ENCODE peak calls at places on chromosome X, in seven cellular contexts. X is fibroblast of lung, D is MCF 10A, U is endothelial cell, Q is nephron progenitor cell, R is BE2C, V is prostate gland. F is an unnamed sample.

GRCh38 chrX:17022205-17022604 is 75.7 kb downstream of the REPS2 start:
- DNase-seq in X (peak; percentile 87), D (peak; percentile 63), U (no peak), Q (no peak), R (no peak), V (no peak), F (peak; percentile 15)

GRCh38 chrX:40145001-40145631 is 47.4 kb upstream of the BCOR start:
- DNase-seq in X (no peak), D (no peak), U (no peak), Q (no peak), R (no peak), V (no peak), F (peak; percentile 1)

GRCh38 chrX:153763298-153763932 is 634 bp upstream of the PLXNB3 start:
- DNase-seq in X (no peak), D (no peak), U (no peak), Q (no peak), R (no peak), V (no peak), F (no peak)

GRCh38 chrX:25523574-25523973 is 507.8 kb upstream of the ARX start:
- DNase-seq in X (peak; percentile 4), D (peak; percentile 51), U (peak; percentile 40), Q (peak; percentile 36), R (peak; percentile 24), V (peak; percentile 3), F (no peak)

GRCh38 chrX:137565921-137566745 is at the start of gene ZIC3:
- DNase-seq in X (peak; percentile 24), D (no peak), U (peak; percentile 72), Q (peak; percentile 80), R (no peak), V (peak; percentile 19), F (no peak)

GRCh38 chrX:81489987-81490386 is 288.1 kb downstream of the SH3BGRL start:
- DNase-seq in X (no peak), D (peak; percentile 34), U (no peak), Q (no peak), R (no peak), V (no peak), F (no peak)

GRCh38 chrX:153434801-153435200 is 11.1 kb downstream of the TREX2 start:
- DNase-seq in X (no peak), D (no peak), U (no peak), Q (no peak), R (no peak), V (no peak), F (no peak)

GRCh38 chrX:20515841-20516461 is 249.2 kb upstream of the RPS6KA3 start:
- DNase-seq in X (peak; percentile 96), D (peak; percentile 80), U (no peak), Q (no peak), R (no peak), V (peak; percentile 4), F (peak; percentile 83)

GRCh38 chrX:50629774-50630173 is 159.1 kb upstream of the DGKK start:
- DNase-seq in X (no peak), D (no peak), U (no peak), Q (no peak), R (no peak), V (no peak), F (no peak)

GRCh38 chrX:68084765-68085164 is 348.5 kb downstream of the OPHN1 start:
- DNase-seq in X (peak; percentile 43), D (peak; percentile 27), U (no peak), Q (no peak), R (no peak), V (no peak), F (no peak)

GRCh38 chrX:11064276-11064675 is 46.9 kb upstream of the HCCS start:
- DNase-seq in X (no peak), D (no peak), U (no peak), Q (no peak), R (no peak), V (no peak), F (no peak)

GRCh38 chrX:30712214-30712613 is 59.0 kb downstream of the GK start:
- DNase-seq in X (no peak), D (no peak), U (no peak), Q (no peak), R (no peak), V (no peak), F (no peak)

GRCh38 chrX:31058284-31058683 is 13.6 kb downstream of the FTHL17 start:
- DNase-seq in X (no peak), D (no peak), U (no peak), Q (no peak), R (no peak), V (no peak), F (no peak)

GRCh38 chrX:119228506-119229290 is 7.4 kb upstream of the PGRMC1 start:
- DNase-seq in X (peak; percentile 92), D (peak; percentile 78), U (no peak), Q (no peak), R (no peak), V (no peak), F (peak; percentile 85)

GRCh38 chrX:71998836-71999509 is 88.3 kb downstream of the NHSL2 start:
- DNase-seq in X (no peak), D (peak; percentile 55), U (peak; percentile 11), Q (peak; percentile 25), R (peak; percentile 36), V (no peak), F (peak; percentile 8)

GRCh38 chrX:55490974-55491373 is 1.3 kb upstream of the USP51 start:
- DNase-seq in X (no peak), D (no peak), U (no peak), Q (no peak), R (no peak), V (no peak), F (no peak)

GRCh38 chrX:97984641-97985040 is 1100.9 kb downstream of the RPA4 start:
- DNase-seq in X (peak; percentile 65), D (peak; percentile 16), U (no peak), Q (no peak), R (no peak), V (no peak), F (peak; percentile 24)

GRCh38 chrX:57573754-57574153 is 18.1 kb upstream of the ZXDB start:
- DNase-seq in X (no peak), D (peak; percentile 38), U (peak; percentile 9), Q (peak; percentile 4), R (peak; percentile 11), V (no peak), F (no peak)

GRCh38 chrX:153382563-153383482 is 18.3 kb downstream of the PNMA6E start:
- DNase-seq in X (no peak), D (no peak), U (no peak), Q (no peak), R (no peak), V (no peak), F (no peak)

GRCh38 chrX:130170752-130171445 is 863 bp upstream of the RAB33A start:
- DNase-seq in X (peak; percentile 8), D (no peak), U (peak; percentile 19), Q (peak; percentile 30), R (peak; percentile 87), V (no peak), F (no peak)

GRCh38 chrX:81120936-81121351 is 80.8 kb downstream of the HMGN5 start:
- DNase-seq in X (peak; percentile 49), D (peak; percentile 79), U (peak; percentile 34), Q (peak; percentile 47), R (peak; percentile 38), V (peak; percentile 16), F (peak; percentile 36)

GRCh38 chrX:31353095-31353494 is 281.3 kb upstream of the FTHL17 start:
- DNase-seq in X (peak; percentile 76), D (peak; percentile 84), U (no peak), Q (no peak), R (no peak), V (no peak), F (peak; percentile 69)

GRCh38 chrX:101108293-101108692 is 10.3 kb downstream of the CENPI start:
- DNase-seq in X (peak; percentile 43), D (peak; percentile 7), U (no peak), Q (no peak), R (no peak), V (no peak), F (peak; percentile 62)

GRCh38 chrX:33126469-33126868 is 84.9 kb downstream of the DMD start:
- DNase-seq in X (no peak), D (no peak), U (no peak), Q (no peak), R (no peak), V (no peak), F (no peak)

GRCh38 chrX:123909498-123909897 is 49.6 kb downstream of the XIAP start:
- DNase-seq in X (no peak), D (no peak), U (no peak), Q (no peak), R (no peak), V (no peak), F (no peak)

DNA sequence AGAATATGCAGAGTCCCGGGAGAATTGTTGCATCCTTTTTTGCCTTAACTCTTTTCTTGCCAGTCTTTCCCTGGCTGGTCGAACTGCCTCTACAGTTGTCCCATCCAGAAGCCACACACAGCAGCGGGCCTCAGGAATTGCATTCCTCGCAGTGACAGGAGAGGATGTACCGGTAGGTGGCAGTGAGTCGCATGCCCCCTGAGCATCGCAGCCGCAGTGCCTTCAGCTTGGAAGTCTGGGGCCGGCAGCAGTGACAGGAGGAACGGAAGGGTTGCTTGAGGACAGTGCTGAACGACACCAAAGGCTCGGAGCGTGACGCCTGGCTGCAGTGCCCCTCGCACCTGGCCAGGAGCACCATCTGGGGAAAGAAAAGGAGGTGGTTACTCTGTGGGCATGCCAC is 23.5 kb downstream of the NDP start:
- DNase-seq in X (no peak), D (no peak), U (peak; percentile 32), Q (peak; percentile 59), R (peak; percentile 70), V (no peak), F (no peak)
- TF ChIP-seq CTCF in X (no peak), D (no peak), U (no peak), Q (peak; percentile 45), R (peak; percentile 74), V (no peak), F (peak; percentile 49)

DNA sequence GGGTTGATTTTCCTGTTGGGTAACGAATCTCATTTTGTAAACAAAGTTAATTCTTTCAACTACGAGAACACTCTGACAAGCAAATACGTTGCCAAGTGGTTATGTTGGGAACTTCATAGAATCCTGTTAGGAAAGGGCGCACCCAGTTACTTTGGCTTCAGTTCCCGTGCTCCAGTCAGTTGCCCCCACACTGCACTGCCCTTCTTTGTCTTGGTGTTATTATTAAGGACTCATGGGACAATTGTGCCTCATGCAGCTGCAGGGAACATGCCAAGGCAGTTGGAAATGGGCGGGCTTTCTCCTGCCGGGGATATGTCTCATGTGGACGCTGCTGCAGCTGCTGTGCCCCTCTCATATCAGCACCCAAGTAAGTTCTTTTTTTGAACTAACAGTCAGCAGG is 28.9 kb downstream of the OFD1 start:
- DNase-seq in X (no peak), D (no peak), U (no peak), Q (no peak), R (no peak), V (peak; percentile 55), F (no peak)
- TF ChIP-seq CTCF in X (no peak), D (no peak), U (no peak), Q (no peak), R (no peak), V (no peak), F (no peak)

GRCh38 chrX:49106930-49107329 is 16.6 kb downstream of the GPKOW start:
- DNase-seq in X (peak; percentile 42), D (peak; percentile 40), U (peak; percentile 7), Q (peak; percentile 25), R (peak; percentile 31), V (no peak), F (peak; percentile 52)
- TF ChIP-seq CTCF in X (peak; percentile 30), D (peak; percentile 28), U (no peak), Q (peak; percentile 30), R (peak; percentile 62), V (no peak), F (peak; percentile 70)

DNA sequence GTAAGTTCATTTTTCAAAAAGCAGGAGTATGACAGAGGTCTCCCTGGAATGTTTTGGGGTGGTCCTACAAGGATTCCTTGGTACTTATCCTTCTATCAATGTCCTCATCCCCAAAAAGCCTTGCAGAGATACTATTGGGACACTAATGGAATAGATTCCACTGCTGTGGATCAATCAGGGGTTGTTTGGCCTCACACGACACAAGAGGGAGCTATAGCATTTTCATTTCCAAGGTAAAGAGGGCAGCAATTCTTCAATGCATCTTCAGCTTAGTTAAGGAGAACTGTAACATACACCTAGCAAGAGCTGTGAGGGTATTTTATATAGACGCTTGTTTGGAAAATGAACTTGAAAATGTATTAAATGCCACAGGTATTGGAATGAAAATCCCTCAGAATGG is 50.9 kb downstream of the USP26 start:
- DNase-seq in X (peak; percentile 14), D (peak; percentile 32), U (peak; percentile 7), Q (no peak), R (no peak), V (no peak), F (no peak)
- TF ChIP-seq CTCF in X (no peak), D (peak; percentile 29), U (no peak), Q (peak; percentile 40), R (no peak), V (no peak), F (no peak)